ENCODE peak calls at places on chromosomes 3 and 15, in seven cellular contexts. O is cardiac fibroblast; K is lung microvascular endothelial cell; L is A172; F is endothelial cell; H is OCI-LY7; M is stimulated activated CD4-positive, alpha-beta T cell treated with anti-CD3 and anti-CD28 coated beads, Interleukin-2, amount 100 ng/mL, for 48 hours. U is an unnamed sample.

GRCh38 chr3:21390136-21390535 is 360.9 kb downstream of the ZNF385D start:
- DNase-seq in O (peak; percentile 18), M (no peak), F (no peak), H (no peak), L (peak; percentile 22), K (no peak), U (no peak)

GRCh38 chr3:16888785-16889607 is 4.2 kb downstream of the PLCL2 start:
- DNase-seq in K (no peak), H (peak; percentile 80), M (no peak), F (no peak), L (no peak), O (no peak), U (no peak)

GRCh38 chr15:62153228-62153627 is 11.9 kb downstream of the C2CD4B start:
- DNase-seq in O (no peak), F (no peak), L (no peak), H (no peak), K (no peak), M (peak; percentile 30), U (no peak)

GRCh38 chr3:42934910-42935309 is 29.0 kb downstream of the ZNF662 start:
- DNase-seq in L (no peak), F (no peak), K (no peak), M (no peak), H (no peak), O (no peak), U (no peak)

GRCh38 chr15:89845305-89845893 is 30.7 kb upstream of the ANPEP start:
- DNase-seq in K (peak; percentile 83), M (no peak), H (no peak), O (peak; percentile 90), L (peak; percentile 86), F (no peak), U (no peak)

GRCh38 chr3:186964071-186964470 is 33.7 kb downstream of the ST6GAL1 start:
- DNase-seq in O (no peak), K (no peak), H (no peak), L (no peak), M (no peak), F (no peak), U (no peak)

GRCh38 chr3:79598594-79598993 is 169.2 kb downstream of the ROBO1 start:
- DNase-seq in F (peak; percentile 18), K (no peak), M (no peak), O (peak; percentile 0), L (no peak), H (no peak), U (no peak)

GRCh38 chr15:28977377-28978010 is 91.7 kb downstream of the APBA2 start:
- DNase-seq in K (peak; percentile 95), H (no peak), O (peak; percentile 95), L (peak; percentile 99), F (no peak), M (no peak), U (no peak)

GRCh38 chr3:114902691-114903101 is 244.4 kb downstream of the ZBTB20 start:
- DNase-seq in L (no peak), H (no peak), K (peak; percentile 22), F (no peak), O (no peak), M (no peak), U (peak; percentile 63)

GRCh38 chr3:160129459-160130061 is 95.7 kb upstream of the C3orf80 start:
- DNase-seq in H (no peak), K (peak; percentile 96), O (peak; percentile 93), M (no peak), F (no peak), L (peak; percentile 100), U (no peak)

GRCh38 chr3:179898024-179898423 is 138.7 kb downstream of the PEX5L start:
- DNase-seq in O (peak; percentile 34), H (peak; percentile 62), L (peak; percentile 83), F (peak; percentile 29), K (peak; percentile 56), M (no peak), U (peak; percentile 86)

U was measured in erythroblast.